ENCODE peak calls at places on chromosomes 11 and 22, in seven cellular contexts. F is stimulated activated CD8-positive, alpha-beta memory T cell treated with anti-CD3 and anti-CD28 coated beads, Interleukin-15, amount 100 ng/mL, for 4 hours; C is RWPE1; E is brain microvascular endothelial cell; P is neuronal stem cell; H is nucleus accumbens; U is stimulated activated naive CD8-positive, alpha-beta T cell treated with anti-CD3 and anti-CD28 coated beads, Interleukin-15, Interleukin-2, amounts not matched to agents 100 U/mL and 50 U/mL, for 24 hours. A is an unnamed sample.

GRCh38 chr11:115017529-115017928 is 339.2 kb downstream of the NXPE2 start:
- DNase-seq in E (no peak), U (no peak), H (no peak), P (no peak), C (no peak), F (no peak), A (no peak)

GRCh38 chr11:117824571-117825537 is at the start of gene FXYD2:
- DNase-seq in P (no peak), U (peak; percentile 14), F (no peak), E (no peak), C (no peak), H (no peak), A (no peak)

GRCh38 chr11:2459016-2459725 is 14.4 kb downstream of the KCNQ1 start:
- DNase-seq in E (no peak), H (no peak), U (no peak), P (no peak), C (no peak), F (no peak), A (no peak)

GRCh38 chr11:95877288-95877687 is 46.6 kb downstream of the MTMR2 start:
- DNase-seq in H (no peak), E (peak; percentile 94), C (peak; percentile 26), F (no peak), P (no peak), U (no peak), A (no peak)

GRCh38 chr11:79940165-79940564 is 499.3 kb upstream of the TENM4 start:
- DNase-seq in F (no peak), H (no peak), P (no peak), C (no peak), E (peak; percentile 7), U (no peak), A (no peak)

GRCh38 chr22:47177334-47177815 is 414.9 kb downstream of the TBC1D22A start:
- DNase-seq in F (no peak), P (no peak), U (no peak), H (no peak), C (no peak), E (no peak), A (no peak)

GRCh38 chr11:75766449-75767227 is 1.9 kb upstream of the DGAT2 start:
- DNase-seq in C (no peak), P (no peak), H (no peak), E (no peak), F (no peak), U (no peak), A (no peak)

GRCh38 chr11:12761029-12761428 is 86.8 kb downstream of the TEAD1 start:
- DNase-seq in P (no peak), E (peak; percentile 45), C (peak; percentile 58), F (no peak), U (no peak), H (no peak), A (no peak)

GRCh38 chr11:43138621-43139140 is 173.1 kb upstream of the API5 start:
- DNase-seq in E (no peak), F (no peak), P (no peak), H (no peak), U (no peak), C (no peak), A (no peak)

GRCh38 chr11:129949976-129950318 is 52.7 kb downstream of the PRDM10 start:
- DNase-seq in H (no peak), P (no peak), F (no peak), C (no peak), E (no peak), U (no peak), A (no peak)

GRCh38 chr11:93034031-93034430 is 64.6 kb downstream of the MTNR1B start:
- DNase-seq in C (no peak), E (peak; percentile 28), F (no peak), H (no peak), P (no peak), U (no peak), A (no peak)

GRCh38 chr11:18312012-18312411 is 9.9 kb downstream of the HPS5 start:
- DNase-seq in U (no peak), C (no peak), F (no peak), H (no peak), P (no peak), E (peak; percentile 11), A (no peak)

GRCh38 chr22:18023509-18024275 is 669 bp downstream of the MICAL3 start:
- DNase-seq in E (no peak), P (peak; percentile 31), H (peak; percentile 43), C (peak; percentile 78), U (peak; percentile 41), F (no peak), A (peak; percentile 57)

GRCh38 chr11:61482513-61482912 is 26.0 kb upstream of the LRRC10B start:
- DNase-seq in P (no peak), E (no peak), U (peak; percentile 44), F (no peak), H (no peak), C (no peak), A (no peak)

GRCh38 chr22:35589071-35589735 is 27.9 kb downstream of the MB start:
- DNase-seq in F (no peak), U (no peak), H (no peak), P (no peak), C (peak; percentile 87), E (peak; percentile 65), A (no peak)

GRCh38 chr22:18110194-18110943 is at the start of gene TUBA8:
- DNase-seq in H (no peak), U (peak; percentile 64), P (peak; percentile 30), C (peak; percentile 19), E (peak; percentile 14), F (peak; percentile 22), A (peak; percentile 13)

GRCh38 chr11:108609681-108610080 is 16.1 kb upstream of the EXPH5 start:
- DNase-seq in H (no peak), P (no peak), C (peak; percentile 22), F (no peak), E (peak; percentile 74), U (no peak), A (no peak)

GRCh38 chr11:8060801-8061554 is 20.0 kb upstream of the TUB start:
- DNase-seq in P (no peak), E (peak; percentile 72), H (no peak), C (no peak), U (no peak), F (no peak), A (no peak)